ENCODE peak calls at places on chromosomes 16 and 17, in four cellular contexts. M is HCT116, T is endothelial cell of umbilical vein, N is GM23248. C is an unnamed sample. For H3K9me3, the result is how much of the 10 kb centered on the place peaks cover.

GRCh38 chr17:7445011-7445927 is at the start of gene CHRNB1:
- DNase-seq in M (peak), N (peak), T (peak), C (peak)

GRCh38 chr16:88810166-88810867 is 1.4 kb downstream of the APRT start:
- DNase-seq in T (no peak), N (peak), M (no peak), C (peak)

GRCh38 chr16:65202461-65202860 is 80.6 kb upstream of the CDH11 start:
- DNase-seq in N (peak), M (no peak), T (no peak), C (peak)

GRCh38 chr17:863880-864279 is 81.7 kb downstream of the MRM3 start:
- DNase-seq in N (no peak), T (no peak), M (no peak), C (peak)

GRCh38 chr16:73248316-73248715 is 200.4 kb upstream of the ZFHX3 start:
- DNase-seq in T (no peak), N (no peak), M (no peak), C (no peak)

GRCh38 chr17:5794881-5795486 is 210.7 kb upstream of the NLRP1 start:
- DNase-seq in T (no peak), N (no peak), M (no peak), C (no peak)

GRCh38 chr16:30096862-30097563 is 1.0 kb upstream of the YPEL3 start:
- DNase-seq in N (no peak), T (peak), M (no peak), C (no peak)

GRCh38 chr16:62050793-62051192 is 14.6 kb upstream of the CDH8 start:
- DNase-seq in M (no peak), T (no peak), N (no peak), C (no peak)

GRCh38 chr17:73820686-73821448 is 176.6 kb upstream of the SDK2 start:
- DNase-seq in M (no peak), T (no peak), N (peak), C (peak)

GRCh38 chr16:53435066-53435688 is 906 bp downstream of the RBL2 start:
- DNase-seq in N (peak), M (peak), T (peak), C (peak)

GRCh38 chr16:27972500-27972899 is 91.0 kb downstream of the GSG1L start:
- DNase-seq in T (peak), N (peak), M (peak), C (peak)

GRCh38 chr17:16282522-16282921 is 65.5 kb downstream of the PIGL start:
- DNase-seq in T (peak), M (peak), N (peak), C (no peak)

GRCh38 chr17:19897108-19897854 is 29.5 kb upstream of the ULK2 start:
- DNase-seq in N (no peak), T (no peak), M (no peak), C (no peak)

GRCh38 chr17:57487552-57487951 is 231.2 kb downstream of the MSI2 start:
- DNase-seq in M (no peak), T (no peak), N (no peak), C (no peak)

GRCh38 chr17:79933863-79934652 is 94.8 kb upstream of the CBX4 start:
- DNase-seq in N (peak), M (no peak), T (peak), C (peak)

GRCh38 chr16:84247844-84248243 is 8.0 kb upstream of the KCNG4 start:
- DNase-seq in N (peak), T (no peak), M (no peak), C (no peak)

GRCh38 chr16:73057369-73058210 is 9.7 kb upstream of the ZFHX3 start:
- DNase-seq in N (peak), M (no peak), T (peak), C (peak)

GRCh38 chr17:30278032-30278431 is 13.7 kb downstream of the BLMH start:
- DNase-seq in M (no peak), N (peak), T (peak), C (peak)

GRCh38 chr16:19071811-19072777 is 4.7 kb downstream of the COQ7 start:
- DNase-seq in M (peak), T (peak), N (peak), C (peak)

GRCh38 chr17:29570521-29570920 is 2.0 kb downstream of the TP53I13 start:
- DNase-seq in N (no peak), T (no peak), M (no peak), C (no peak)

GRCh38 chr17:30922235-30922993 is 669 bp downstream of the ADAP2 start:
- DNase-seq in N (peak), T (no peak), M (no peak), C (no peak)

GRCh38 chr17:40509626-40510327 is 8.4 kb upstream of the TNS4 start:
- DNase-seq in T (no peak), M (no peak), N (no peak), C (no peak)

GRCh38 chr16:84340305-84341040 is 27.9 kb upstream of the ATP2C2 start:
- DNase-seq in T (no peak), M (no peak), N (peak), C (no peak)

GRCh38 chr17:10061131-10061581 is 137.2 kb downstream of the GAS7 start:
- DNase-seq in M (no peak), T (no peak), N (peak), C (no peak)

GRCh38 chr16:83113317-83113716 is 486.5 kb downstream of the CDH13 start:
- DNase-seq in M (no peak), N (peak), T (peak), C (peak)

GRCh38 chr17:1203111-1203966 is 23.6 kb upstream of the ABR start:
- DNase-seq in M (no peak), N (peak), T (peak), C (peak)

GRCh38 chr17:32783602-32784001 is 93.3 kb downstream of the MYO1D start:
- DNase-seq in M (peak), N (peak), T (peak), C (peak)

GRCh38 chr17:9116861-9117568 is 95.7 kb downstream of the NTN1 start:
- DNase-seq in M (no peak), N (no peak), T (no peak), C (no peak)

GRCh38 chr17:33292184-33292980 is 713 bp downstream of the ASIC2 start:
- DNase-seq in N (peak), T (peak), M (no peak), C (peak)

GRCh38 chr17:14268264-14268663 is 31.6 kb upstream of the CDRT15 start:
- DNase-seq in T (no peak), M (no peak), N (no peak), C (no peak)

GRCh38 chr17:81706232-81706611 is 3.1 kb downstream of the MRPL12 start:
- DNase-seq in T (no peak), M (no peak), N (no peak), C (no peak)

GRCh38 chr17:81701288-81702071 is 1.7 kb upstream of the MRPL12 start:
- DNase-seq in T (no peak), M (no peak), N (peak), C (no peak)

GRCh38 chr17:81705518-81706231 is 2.5 kb downstream of the MRPL12 start:
- DNase-seq in M (no peak), N (no peak), T (no peak), C (no peak)

GRCh38 chr17:81702934-81703746 is at the start of gene MRPL12:
- DNase-seq in N (peak), T (peak), M (peak), C (peak)

DNA sequence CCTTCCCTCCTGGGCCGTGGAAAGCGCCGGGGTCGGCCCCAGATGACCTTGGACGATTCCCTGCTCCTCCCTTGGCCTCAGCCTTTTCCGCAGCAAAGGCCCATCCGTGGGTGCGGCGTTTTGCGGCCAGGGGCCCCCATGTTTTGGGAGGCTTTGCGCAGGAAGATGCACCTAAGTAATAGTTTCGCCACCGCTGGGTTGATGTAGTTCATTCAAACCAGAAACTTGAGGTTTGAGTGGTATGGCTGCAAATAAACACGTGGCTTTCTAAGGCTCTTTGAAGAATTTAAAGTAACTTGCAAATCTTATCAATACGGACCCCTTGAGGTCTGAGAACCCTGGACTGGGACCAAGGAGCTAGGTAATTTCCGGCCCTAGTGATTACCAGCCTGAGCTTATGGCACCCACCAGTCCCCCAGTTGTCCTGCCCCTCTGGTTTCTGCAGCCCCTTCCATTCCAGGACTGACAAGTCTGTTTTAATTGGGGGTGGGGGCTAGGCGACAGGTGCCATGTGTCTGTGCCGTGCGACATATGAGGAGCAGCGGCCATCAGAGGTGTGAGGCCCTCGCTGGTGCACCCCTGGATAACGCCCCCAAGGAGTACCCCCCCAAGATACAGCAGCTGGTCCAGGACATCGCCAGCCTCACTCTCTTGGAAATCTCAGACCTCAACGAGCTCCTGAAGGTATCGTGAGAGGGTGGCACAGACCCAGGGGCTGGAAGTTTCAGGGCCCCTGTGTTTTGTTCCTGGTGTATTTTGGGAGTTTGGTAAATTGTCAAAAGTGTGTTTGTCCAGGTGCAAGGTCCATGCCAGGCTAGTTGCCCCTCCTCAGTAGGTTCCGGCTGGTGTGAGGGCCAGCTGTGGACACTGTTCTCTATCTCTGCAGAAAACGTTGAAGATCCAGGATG is 834 bp downstream of the MRPL12 start:
- DNase-seq in M (no peak), N (peak), T (no peak), C (no peak)
- H3K9me3 ChIP-seq in M (under half), N (under half), T (under half), C (under half)

GRCh38 chr16:2840914-2841313 is 10.8 kb downstream of the ZG16B start:
- DNase-seq in N (no peak), T (no peak), M (no peak), C (no peak)
- TF ChIP-seq EZH2 in N (no peak), T (no peak), M (no peak), C (no peak)

GRCh38 chr16:64159986-64160385 is 961.9 kb downstream of the CDH11 start:
- DNase-seq in N (peak), M (no peak), T (no peak), C (no peak)
- H3K27ac ChIP-seq in N (no peak), M (no peak), T (no peak), C (no peak)

DNA sequence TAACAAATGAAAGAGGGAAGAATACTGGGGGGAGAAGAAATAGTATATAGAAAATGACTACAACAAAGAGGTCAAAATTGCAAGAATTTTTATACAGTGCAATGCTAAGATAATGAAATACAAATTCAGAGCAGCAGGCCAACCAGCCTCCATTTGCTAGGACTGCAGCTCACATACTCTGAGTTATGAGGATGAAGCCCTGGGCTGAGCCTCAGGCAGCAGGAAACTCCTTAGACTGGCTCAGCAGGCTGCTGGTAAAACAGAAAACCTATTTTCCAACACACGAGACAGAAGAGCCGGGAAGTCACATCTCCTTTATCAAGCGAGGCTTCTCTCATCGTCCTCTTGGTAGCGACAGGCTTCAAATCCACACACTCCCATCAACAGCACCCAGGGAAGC is 296.5 kb downstream of the SLC39A11 start:
- DNase-seq in M (no peak), T (no peak), N (no peak), C (no peak)
- H3K9me3 ChIP-seq in M (under half), T (under half), N (under half), C (under half)

GRCh38 chr17:75720656-75721462 is at the start of gene ITGB4:
- DNase-seq in T (peak), M (peak), N (peak), C (no peak)
- TF ChIP-seq EZH2 in T (peak), M (no peak), N (peak), C (peak)

GRCh38 chr17:72634621-72635020 is 457.9 kb downstream of the SLC39A11 start:
- DNase-seq in N (no peak), M (no peak), T (no peak), C (no peak)

GRCh38 chr17:72632026-72632684 is 460.3 kb downstream of the SLC39A11 start:
- DNase-seq in T (no peak), N (no peak), M (no peak), C (no peak)

GRCh38 chr17:72639711-72640110 is 452.8 kb downstream of the SLC39A11 start:
- DNase-seq in M (no peak), N (no peak), T (no peak), C (no peak)

GRCh38 chr17:72631568-72631967 is 460.9 kb downstream of the SLC39A11 start:
- DNase-seq in T (no peak), N (no peak), M (no peak), C (no peak)

DNA sequence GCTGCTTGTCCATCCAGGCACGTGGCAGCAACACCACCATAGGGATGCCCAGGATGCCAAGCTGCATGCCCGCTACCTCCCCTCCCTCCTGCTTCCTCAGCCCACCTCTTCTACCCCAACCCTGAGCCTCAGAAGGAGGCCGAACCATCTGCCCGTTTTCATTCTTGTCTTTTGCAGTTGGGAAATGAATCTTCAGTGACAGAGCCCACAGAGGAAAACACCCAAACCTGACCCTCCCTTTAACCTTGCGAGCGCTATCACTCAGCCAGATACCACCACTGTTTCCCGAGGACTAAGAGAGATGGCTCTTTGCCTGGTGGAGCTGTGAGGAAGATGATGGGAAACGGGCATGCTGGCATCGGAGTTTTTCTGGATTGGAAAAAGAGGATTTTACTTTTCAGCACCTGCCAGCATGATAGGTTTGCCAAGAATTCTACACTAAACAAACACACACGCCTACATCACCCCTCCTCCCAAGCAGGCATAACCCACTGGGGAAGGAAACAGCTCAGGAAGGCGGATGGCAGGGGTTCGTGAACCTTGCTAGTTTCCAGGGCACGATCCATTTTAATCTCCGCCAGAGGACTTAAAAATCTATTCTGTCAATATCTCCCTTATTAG is 457.3 kb downstream of the SLC39A11 start:
- DNase-seq in N (no peak), T (no peak), M (no peak), C (no peak)
- H3K27ac ChIP-seq in N (no peak), T (no peak), M (no peak), C (no peak)

DNA sequence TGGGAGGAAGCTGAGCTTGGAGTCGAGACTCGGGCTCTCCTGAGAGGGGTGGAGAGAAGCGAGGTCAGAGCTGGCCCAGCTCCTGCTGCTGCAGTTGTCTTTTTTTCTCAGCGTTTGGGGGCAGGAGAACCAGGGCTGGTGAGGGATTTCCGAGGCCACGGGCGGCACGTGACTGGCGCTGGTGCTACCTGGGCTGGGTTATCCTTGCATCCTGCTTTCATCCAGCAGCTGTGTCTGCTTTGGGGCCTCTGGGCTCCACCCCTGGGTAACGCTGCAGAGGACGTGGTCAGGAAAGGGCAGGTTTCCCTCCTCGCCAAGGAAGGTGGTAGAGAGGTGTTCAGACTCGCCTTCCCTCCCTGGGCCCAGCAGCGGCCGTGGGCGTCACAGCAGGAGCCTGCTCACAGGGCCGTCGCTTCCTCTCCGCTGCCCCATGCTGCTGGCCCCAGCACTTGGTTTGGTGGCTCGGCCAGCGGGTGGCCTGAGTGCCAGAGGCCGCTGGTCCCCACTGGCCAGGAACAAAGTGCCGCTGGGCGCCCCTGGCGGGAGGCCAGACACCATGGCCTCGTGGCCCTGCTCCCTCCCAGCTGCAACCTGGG is 22.5 kb downstream of the GSE1 start:
- DNase-seq in T (no peak), N (no peak), M (no peak), C (no peak)
- H3K9me3 ChIP-seq in T (under half), N (under half), M (under half), C (under half)

GRCh38 chr16:179431-179830 is 828 bp upstream of the HBQ1 start:
- DNase-seq in T (no peak), N (no peak), M (no peak), C (no peak)

GRCh38 chr16:175145-175949 is 1.1 kb upstream of the HBA1 start:
- DNase-seq in M (no peak), N (no peak), T (no peak), C (no peak)

GRCh38 chr16:180101-180920 is at the start of gene HBQ1:
- DNase-seq in T (peak), N (peak), M (no peak), C (peak)

GRCh38 chr16:177981-178676 is 1.6 kb downstream of the HBA1 start:
- DNase-seq in M (no peak), T (no peak), N (no peak), C (no peak)

DNA sequence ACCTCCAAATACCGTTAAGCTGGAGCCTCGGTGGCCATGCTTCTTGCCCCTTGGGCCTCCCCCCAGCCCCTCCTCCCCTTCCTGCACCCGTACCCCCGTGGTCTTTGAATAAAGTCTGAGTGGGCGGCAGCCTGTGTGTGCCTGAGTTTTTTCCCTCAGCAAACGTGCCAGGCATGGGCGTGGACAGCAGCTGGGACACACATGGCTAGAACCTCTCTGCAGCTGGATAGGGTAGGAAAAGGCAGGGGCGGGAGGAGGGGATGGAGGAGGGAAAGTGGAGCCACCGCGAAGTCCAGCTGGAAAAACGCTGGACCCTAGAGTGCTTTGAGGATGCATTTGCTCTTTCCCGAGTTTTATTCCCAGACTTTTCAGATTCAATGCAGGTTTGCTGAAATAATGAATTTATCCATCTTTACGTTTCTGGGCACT is 928 bp downstream of the HBA1 start:
- DNase-seq in T (no peak), M (no peak), N (peak), C (no peak)
- TF ChIP-seq EZH2 in T (peak), M (no peak), N (no peak), C (no peak)

DNA sequence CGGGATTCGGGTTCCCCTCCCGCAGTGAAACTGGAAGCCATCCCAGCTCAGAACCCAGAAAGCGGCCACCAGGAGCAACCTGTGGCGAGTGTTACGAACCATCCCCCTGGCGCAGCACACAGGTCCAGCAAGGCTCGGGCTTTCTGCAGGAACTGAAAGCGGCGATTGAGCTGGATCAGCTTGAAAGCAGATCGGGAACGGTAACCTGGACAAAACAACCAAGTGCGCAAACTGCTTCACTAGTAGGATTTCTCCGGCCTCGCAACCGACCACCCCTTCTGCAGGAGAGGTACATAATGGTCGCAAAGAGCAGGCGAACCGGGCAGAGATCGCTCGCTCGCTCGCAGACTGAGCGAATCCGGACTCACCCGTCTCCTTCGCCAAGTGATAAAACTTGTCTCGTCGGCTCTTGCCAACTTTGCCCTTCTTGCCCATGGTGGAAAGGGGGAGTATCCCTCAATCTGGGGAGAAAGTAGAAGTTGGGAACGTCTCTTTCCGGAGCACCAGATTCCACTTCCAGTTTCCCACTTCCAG is 696 bp upstream of the PSMC5 start:
- DNase-seq in T (no peak), N (peak), M (no peak), C (no peak)
- H3K27ac ChIP-seq in T (peak), N (peak), M (peak), C (peak)

C was measured in A673.